ENCODE peak calls at places on chromosomes 4 and X, in ten cellular contexts. U is lower lobe of right lung; N is fibroblast of lung; Y is Peyer's patch; Z is HCT116; M is naive thymus-derived CD4-positive, alpha-beta T cell; B is esophagus squamous epithelium; W is heart right ventricle; O is vagina; E is GM23248. R is an unnamed sample.

GRCh38 chr4:592825-593520 is 16.9 kb upstream of the TMEM271 start:
- DNase-seq in U (no peak), N (no peak), Y (no peak), Z (no peak), M (no peak), B (no peak), W (no peak), O (no peak), E (no peak), R (no peak)

GRCh38 chrX:110442631-110443030 is 84.0 kb downstream of the RTL9 start:
- DNase-seq in U (no peak), N (peak; percentile 10), Y (no peak), Z (no peak), M (no peak), B (no peak), W (no peak), O (no peak), E (peak; percentile 56), R (peak; percentile 4)

GRCh38 chr4:8438743-8439142 is 1.8 kb downstream of the ACOX3 start:
- DNase-seq in U (no peak), N (peak; percentile 11), Y (no peak), Z (no peak), M (no peak), B (no peak), W (no peak), O (no peak), E (no peak), R (no peak)

GRCh38 chr4:89751416-89751815 is 85.5 kb downstream of the SNCA start:
- DNase-seq in U (no peak), N (no peak), Y (no peak), Z (no peak), M (no peak), B (no peak), W (no peak), O (no peak), E (no peak), R (no peak)

GRCh38 chrX:24925430-24925829 is 90.3 kb downstream of the ARX start:
- DNase-seq in U (no peak), N (peak; percentile 34), Y (no peak), Z (no peak), M (no peak), B (no peak), W (no peak), O (no peak), E (no peak), R (no peak)

GRCh38 chrX:100931218-100931924 is 2.7 kb upstream of the XKRX start:
- DNase-seq in U (no peak), N (no peak), Y (no peak), Z (no peak), M (no peak), B (no peak), W (no peak), O (no peak), E (no peak), R (peak; percentile 33)

GRCh38 chr4:119266153-119266552 is 53.6 kb downstream of the USP53 start:
- DNase-seq in U (no peak), N (no peak), Y (no peak), Z (no peak), M (no peak), B (no peak), W (no peak), O (no peak), E (no peak), R (no peak)

GRCh38 chr4:151563194-151563593 is 154.2 kb downstream of the FHIP1A start:
- DNase-seq in U (no peak), N (no peak), Y (no peak), Z (no peak), M (peak; percentile 19), B (no peak), W (no peak), O (no peak), E (no peak), R (no peak)

GRCh38 chr4:176333076-176333475 is 13.3 kb downstream of the SPCS3 start:
- DNase-seq in U (no peak), N (peak; percentile 28), Y (no peak), Z (no peak), M (no peak), B (no peak), W (no peak), O (no peak), E (no peak), R (no peak)

GRCh38 chrX:13357925-13358324 is 38.1 kb upstream of the ATXN3L start:
- DNase-seq in U (no peak), N (no peak), Y (no peak), Z (no peak), M (no peak), B (no peak), W (no peak), O (no peak), E (no peak), R (no peak)

GRCh38 chrX:7330551-7330950 is 182.6 kb upstream of the PUDP start:
- DNase-seq in U (no peak), N (peak; percentile 3), Y (no peak), Z (no peak), M (no peak), B (no peak), W (no peak), O (no peak), E (peak; percentile 58), R (no peak)

GRCh38 chr4:48047421-48047844 is 30.9 kb downstream of the NIPAL1 start:
- DNase-seq in U (no peak), N (no peak), Y (peak; percentile 77), Z (no peak), M (peak; percentile 34), B (no peak), W (no peak), O (no peak), E (no peak), R (peak; percentile 82)

GRCh38 chrX:137215467-137215866 is 181.7 kb upstream of the GPR101 start:
- DNase-seq in U (no peak), N (no peak), Y (no peak), Z (no peak), M (no peak), B (no peak), W (no peak), O (no peak), E (no peak), R (no peak)

GRCh38 chrX:134599173-134599914 is 58.9 kb downstream of the PLAC1 start:
- DNase-seq in U (no peak), N (peak; percentile 71), Y (no peak), Z (no peak), M (no peak), B (no peak), W (no peak), O (no peak), E (peak; percentile 76), R (peak; percentile 22)

GRCh38 chrX:108584617-108585211 is 145.1 kb downstream of the COL4A5 start:
- DNase-seq in U (no peak), N (no peak), Y (no peak), Z (peak; percentile 4), M (no peak), B (no peak), W (no peak), O (no peak), E (peak; percentile 15), R (peak; percentile 0)
- H3K27me3 ChIP-seq in U (no peaks in the 10 kb centered on the region), N (no peaks in the 10 kb centered on the region), Y (no peaks in the 10 kb centered on the region), Z (no peaks in the 10 kb centered on the region), M (no peaks in the 10 kb centered on the region), B (no peaks in the 10 kb centered on the region), W (no peaks in the 10 kb centered on the region), O (no peaks in the 10 kb centered on the region), E (no peaks in the 10 kb centered on the region), R (no peaks in the 10 kb centered on the region)

GRCh38 chrX:130321550-130321949 is 18.2 kb upstream of the SLC25A14 start:
- DNase-seq in U (no peak), N (no peak), Y (no peak), Z (no peak), M (no peak), B (no peak), W (no peak), O (no peak), E (no peak), R (no peak)
- H3K27me3 ChIP-seq in U (no peaks in the 10 kb centered on the region), N (no peaks in the 10 kb centered on the region), Y (no peaks in the 10 kb centered on the region), Z (no peaks in the 10 kb centered on the region), M (no peaks in the 10 kb centered on the region), B (no peaks in the 10 kb centered on the region), W (no peaks in the 10 kb centered on the region), O (no peaks in the 10 kb centered on the region), E (peaks cover 4% of the 10 kb centered on the region), R (no peaks in the 10 kb centered on the region)

DNA sequence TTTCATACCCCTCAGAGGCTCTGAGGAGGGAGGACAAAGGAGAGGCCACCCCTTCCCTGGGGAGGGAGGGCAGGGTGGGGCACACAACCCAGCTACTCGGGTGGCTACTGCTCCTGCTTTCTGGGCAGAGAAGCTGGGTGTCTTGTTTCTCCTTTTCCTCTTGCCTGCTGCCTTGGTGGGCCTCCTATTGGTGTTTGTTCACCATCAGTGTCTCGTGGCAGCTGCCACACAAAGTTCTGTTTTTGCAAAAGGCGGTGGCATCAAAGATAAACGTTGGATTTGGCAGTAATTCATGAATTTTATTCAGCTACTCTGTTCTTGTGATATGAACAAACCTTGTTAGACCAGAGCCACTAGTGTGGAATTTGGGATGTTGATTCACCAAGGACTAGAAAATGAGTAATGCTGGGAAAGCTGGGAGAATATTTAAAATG is 153.0 kb upstream of the SCML1 start:
- DNase-seq in U (no peak), N (peak; percentile 27), Y (no peak), Z (no peak), M (no peak), B (no peak), W (no peak), O (no peak), E (peak; percentile 69), R (no peak)
- H3K27me3 ChIP-seq in U (no peaks in the 10 kb centered on the region), N (no peaks in the 10 kb centered on the region), Y (no peaks in the 10 kb centered on the region), Z (no peaks in the 10 kb centered on the region), M (no peaks in the 10 kb centered on the region), B (no peaks in the 10 kb centered on the region), W (no peaks in the 10 kb centered on the region), O (no peaks in the 10 kb centered on the region), E (no peaks in the 10 kb centered on the region), R (no peaks in the 10 kb centered on the region)

DNA sequence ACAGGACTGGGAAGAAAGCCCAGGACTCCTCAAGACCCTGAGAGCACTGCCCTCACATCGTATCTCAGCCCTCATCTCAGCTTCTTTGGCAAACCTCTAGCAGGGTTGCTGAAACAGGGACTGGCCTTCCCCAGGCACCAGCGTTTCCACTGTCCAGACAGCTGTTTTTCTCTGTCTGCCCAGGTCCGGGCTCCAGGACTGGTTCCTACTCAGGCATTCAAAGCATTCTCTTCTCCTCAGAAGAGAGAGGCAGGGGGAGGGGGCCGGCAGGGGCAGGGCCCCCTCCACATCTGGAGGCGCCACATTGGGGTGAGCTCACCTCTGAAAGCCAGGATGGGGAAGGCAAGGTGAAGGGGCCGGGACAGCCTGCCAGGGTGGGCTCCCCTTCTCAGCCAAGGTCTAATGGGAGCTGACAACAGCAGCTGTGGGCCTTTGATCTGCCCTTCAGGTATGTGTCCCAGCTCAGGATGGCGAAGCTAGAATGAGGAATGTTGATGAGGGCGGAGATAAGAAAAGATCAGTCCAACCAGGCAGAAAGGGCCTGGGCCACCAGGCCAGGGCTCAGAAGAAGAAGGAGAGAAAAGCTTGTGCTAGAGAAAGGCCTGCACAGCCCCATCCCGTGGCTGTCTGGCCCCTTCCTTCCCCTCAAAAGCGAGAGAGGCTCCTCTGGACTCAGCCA is 60.4 kb downstream of the PJA1 start:
- DNase-seq in U (no peak), N (no peak), Y (no peak), Z (no peak), M (no peak), B (no peak), W (no peak), O (no peak), E (no peak), R (no peak)
- H3K27me3 ChIP-seq in U (no peaks in the 10 kb centered on the region), N (no peaks in the 10 kb centered on the region), Y (no peaks in the 10 kb centered on the region), Z (no peaks in the 10 kb centered on the region), M (no peaks in the 10 kb centered on the region), B (no peaks in the 10 kb centered on the region), W (no peaks in the 10 kb centered on the region), O (no peaks in the 10 kb centered on the region), E (no peaks in the 10 kb centered on the region), R (no peaks in the 10 kb centered on the region)